ENCODE peak calls at places on chromosome 20, in eight cellular contexts. P, M, H, K, B, Y, S and T are unnamed samples.

GRCh38 chr20:61494763-61495595 is 242.9 kb downstream of the CDH4 start:
- DNase-seq in P (no peak), S (no peak), Y (no peak), K (no peak), H (no peak), B (no peak), M (no peak), T (no peak)

GRCh38 chr20:46021361-46022359 is 7.4 kb upstream of the SLC12A5 start:
- DNase-seq in B (no peak), H (peak), M (peak), P (peak), S (peak), K (no peak), Y (peak), T (no peak)

GRCh38 chr20:50172347-50173013 is 18.1 kb upstream of the CEBPB start:
- DNase-seq in H (peak), P (peak), B (peak), M (peak), Y (peak), K (no peak), S (peak), T (no peak)

GRCh38 chr20:57851025-57851682 is 141.3 kb upstream of the PMEPA1 start:
- DNase-seq in S (no peak), M (no peak), K (no peak), B (no peak), P (no peak), H (no peak), Y (no peak), T (no peak)

GRCh38 chr20:4592316-4593148 is 129.2 kb upstream of the PRND start:
- DNase-seq in H (peak), Y (no peak), M (peak), P (peak), K (peak), S (peak), B (no peak), T (no peak)

GRCh38 chr20:6595704-6596103 is 171.8 kb upstream of the BMP2 start:
- DNase-seq in H (no peak), Y (no peak), M (no peak), K (no peak), S (peak), P (no peak), B (no peak), T (no peak)

GRCh38 chr20:32792316-32792715 is 27.4 kb upstream of the MAPRE1 start:
- DNase-seq in S (peak), K (no peak), H (no peak), M (no peak), B (no peak), Y (no peak), P (no peak), T (no peak)

GRCh38 chr20:53517146-53517545 is 76.5 kb downstream of the ZNF217 start:
- DNase-seq in B (no peak), H (no peak), S (no peak), P (no peak), Y (no peak), K (no peak), M (no peak), T (no peak)

GRCh38 chr20:49245921-49246740 is 26.9 kb downstream of the DDX27 start:
- DNase-seq in P (peak), K (peak), Y (peak), H (peak), S (peak), M (no peak), B (no peak), T (peak)

GRCh38 chr20:45861157-45862075 is 4.0 kb downstream of the ZSWIM3 start:
- DNase-seq in H (no peak), B (no peak), Y (no peak), K (no peak), S (no peak), M (peak), P (no peak), T (no peak)

GRCh38 chr20:53934421-53935352 is 135.7 kb downstream of the BCAS1 start:
- DNase-seq in K (no peak), M (no peak), Y (no peak), B (no peak), P (no peak), S (peak), H (no peak), T (no peak)

GRCh38 chr20:50376888-50377459 is 133.2 kb upstream of the PTPN1 start:
- DNase-seq in H (no peak), B (no peak), S (no peak), M (no peak), Y (peak), P (no peak), K (no peak), T (no peak)

GRCh38 chr20:61560361-61560853 is 308.3 kb downstream of the CDH4 start:
- DNase-seq in Y (no peak), S (peak), B (no peak), K (no peak), M (no peak), P (no peak), H (no peak), T (no peak)

GRCh38 chr20:33561981-33562601 is 72.2 kb downstream of the CBFA2T2 start:
- DNase-seq in Y (peak), P (peak), H (peak), K (no peak), S (peak), B (peak), M (peak), T (no peak)

GRCh38 chr20:44083220-44083933 is 103.6 kb downstream of the JPH2 start:
- DNase-seq in M (no peak), B (peak), Y (peak), K (no peak), S (no peak), H (no peak), P (no peak), T (no peak)

GRCh38 chr20:50055524-50056083 is 57.3 kb downstream of the UBE2V1 start:
- DNase-seq in S (peak), P (no peak), B (no peak), Y (no peak), H (no peak), M (no peak), K (no peak), T (no peak)

GRCh38 chr20:58218665-58219341 is 9.7 kb downstream of the ANKRD60 start:
- DNase-seq in P (no peak), Y (no peak), B (no peak), H (no peak), S (no peak), M (no peak), K (no peak), T (no peak)

GRCh38 chr20:59422911-59423520 is 122.6 kb downstream of the EDN3 start:
- DNase-seq in S (no peak), B (no peak), Y (no peak), M (no peak), K (no peak), P (no peak), H (no peak), T (no peak)

GRCh38 chr20:48620486-48621255 is 207.1 kb downstream of the PREX1 start:
- DNase-seq in B (peak), S (peak), P (peak), K (peak), Y (peak), M (peak), H (peak), T (peak)

GRCh38 chr20:10502098-10502526 is 67.0 kb downstream of the SLX4IP start:
- DNase-seq in H (no peak), S (no peak), M (no peak), P (no peak), Y (no peak), B (no peak), K (peak), T (no peak)

GRCh38 chr20:57941572-57942381 is 232.0 kb upstream of the PMEPA1 start:
- DNase-seq in S (no peak), H (no peak), B (no peak), K (no peak), P (no peak), M (no peak), Y (peak), T (no peak)

GRCh38 chr20:35108921-35109320 is 16.3 kb upstream of the TRPC4AP start:
- DNase-seq in B (no peak), Y (peak), P (no peak), H (no peak), K (no peak), S (no peak), M (no peak), T (no peak)

GRCh38 chr20:35106827-35107380 is 14.3 kb upstream of the TRPC4AP start:
- DNase-seq in B (no peak), H (no peak), P (no peak), S (no peak), K (no peak), M (no peak), Y (no peak), T (no peak)

GRCh38 chr20:35115606-35116005 is 23.0 kb upstream of the TRPC4AP start:
- DNase-seq in H (no peak), K (no peak), S (no peak), Y (no peak), P (no peak), B (no peak), M (no peak), T (no peak)

GRCh38 chr20:35116258-35116657 is 23.7 kb upstream of the TRPC4AP start:
- DNase-seq in M (no peak), H (no peak), S (no peak), P (no peak), K (no peak), Y (no peak), B (no peak), T (no peak)

DNA sequence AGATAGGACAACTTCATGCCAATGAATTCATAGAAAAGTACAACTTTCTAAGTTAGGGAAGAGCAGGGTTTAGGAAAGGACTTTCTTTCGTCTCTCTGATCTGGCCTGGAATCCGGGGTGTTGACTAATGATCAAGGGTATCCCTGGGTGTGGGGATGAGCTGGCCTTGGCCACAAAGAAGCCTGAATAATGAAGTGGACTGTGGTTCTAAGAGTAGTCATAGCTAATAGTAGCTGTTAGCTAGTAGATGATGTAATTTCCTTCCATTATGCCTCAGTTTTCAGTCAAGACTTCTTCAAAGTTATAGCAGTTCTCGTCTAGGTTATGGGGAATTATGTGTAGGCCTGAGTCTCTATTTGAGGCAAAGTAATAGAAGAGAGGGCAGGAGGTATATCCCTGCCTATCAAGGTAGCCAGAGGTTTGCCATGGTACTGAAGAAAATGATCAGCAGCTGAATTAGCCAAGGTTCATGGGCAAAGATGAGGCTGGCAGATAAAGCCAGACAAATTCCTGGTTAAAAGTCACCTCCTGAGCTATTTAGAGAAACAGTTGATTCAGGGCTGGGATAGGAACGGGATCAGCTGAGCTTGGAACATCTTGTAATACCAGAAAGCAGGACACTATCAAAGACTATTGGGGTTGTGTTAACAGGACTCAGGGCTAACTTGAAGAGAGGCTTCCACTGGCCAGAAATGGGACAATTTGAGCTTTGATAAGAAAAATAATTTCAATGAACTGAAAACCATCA is 18.7 kb upstream of the TRPC4AP start:
- DNase-seq in H (no peak), M (no peak), S (peak), Y (no peak), P (no peak), B (no peak), K (no peak), T (no peak)
- H3K27ac ChIP-seq in H (no peak), M (no peak), S (no peak), Y (peak), P (peak), B (no peak), K (no peak), T (no peak)

DNA sequence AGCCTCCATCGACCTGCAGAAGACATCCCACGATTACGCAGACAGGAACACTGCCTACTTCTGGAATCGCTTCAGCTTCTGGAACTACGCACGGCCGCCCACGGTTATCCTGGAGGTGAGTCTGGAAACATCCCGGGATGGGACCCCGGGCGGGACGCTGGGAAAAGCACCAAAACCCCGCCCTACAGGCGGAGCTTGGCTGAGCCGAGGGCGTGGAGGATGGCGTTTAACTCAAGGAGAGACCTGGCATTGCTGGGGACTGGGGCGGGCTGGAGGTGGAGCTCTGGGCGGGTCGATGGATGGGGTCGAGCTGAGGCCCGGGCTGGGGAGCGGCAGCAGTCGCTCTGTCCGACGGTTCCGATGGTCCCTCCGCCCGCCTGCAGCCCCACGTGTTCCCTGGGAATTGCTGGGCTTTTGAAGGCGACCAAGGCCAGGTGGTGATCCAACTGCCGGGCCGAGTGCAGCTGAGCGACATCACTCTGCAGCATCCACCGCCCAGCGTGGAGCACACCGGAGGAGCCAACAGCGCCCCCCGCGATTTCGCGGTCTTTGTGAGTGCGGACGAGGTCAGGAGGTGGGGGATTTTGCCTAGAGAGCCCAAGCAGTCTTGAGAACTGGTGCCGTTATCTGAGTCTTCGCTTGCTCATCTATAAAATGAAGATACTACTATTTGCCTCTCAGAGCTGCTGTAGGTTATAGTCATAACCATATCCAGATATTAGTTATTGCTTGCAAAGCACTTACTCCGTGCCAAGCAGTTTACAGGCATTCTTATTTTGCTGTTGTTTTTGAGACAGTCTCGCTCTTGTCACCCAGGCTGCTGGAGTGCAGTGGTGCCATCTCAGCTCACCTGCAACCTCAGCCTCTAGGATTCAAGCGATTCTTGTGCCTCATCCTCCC is 3.8 kb downstream of the SPAG4 start:
- DNase-seq in Y (peak), S (peak), M (peak), K (peak), H (peak), B (peak), P (peak), T (peak)
- H3K27ac ChIP-seq in Y (no peak), S (no peak), M (peak), K (peak), H (no peak), B (peak), P (peak), T (peak)

DNA sequence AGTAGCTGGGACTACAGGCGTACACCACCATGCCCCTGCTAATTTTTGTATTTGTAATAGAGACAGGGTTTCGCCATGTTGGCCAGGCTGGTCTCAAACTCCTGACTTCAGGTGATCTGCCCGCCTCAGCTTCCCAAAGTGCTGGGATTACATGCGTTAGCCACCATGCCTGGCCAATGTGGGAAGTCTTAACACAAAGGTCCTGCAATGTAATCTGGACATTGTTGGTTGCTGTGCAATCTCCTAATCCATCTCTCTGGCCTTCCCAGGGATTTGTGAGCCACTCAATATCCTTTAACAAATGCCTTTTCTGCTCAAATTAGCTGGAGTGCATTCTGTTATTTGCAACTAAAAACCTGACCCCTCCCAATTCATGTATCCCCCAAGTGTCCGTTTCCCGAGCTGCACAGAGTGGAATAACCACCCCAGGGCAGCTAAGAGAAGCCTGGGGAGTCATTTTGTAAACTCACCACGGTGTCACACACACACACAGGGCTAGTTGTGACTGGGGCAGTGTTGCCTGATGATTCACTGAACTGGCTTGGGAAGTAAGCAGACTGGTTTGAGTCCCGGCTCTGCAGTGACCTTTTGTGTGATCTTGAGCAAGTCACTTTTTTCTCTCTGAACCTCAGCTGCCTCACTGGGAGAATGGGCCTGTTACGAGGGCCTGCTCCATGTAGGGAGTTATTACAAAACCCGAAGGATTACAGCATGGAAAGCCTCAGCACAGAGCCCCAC is 152.3 kb downstream of the ZMYND8 start:
- DNase-seq in S (peak), Y (peak), K (no peak), H (no peak), M (peak), P (no peak), B (no peak), T (no peak)
- H3K27ac ChIP-seq in S (no peak), Y (peak), K (no peak), H (no peak), M (no peak), P (peak), B (no peak), T (no peak)

GRCh38 chr20:13238001-13238653 is 17.1 kb downstream of the ISM1 start:
- DNase-seq in S (no peak), Y (no peak), H (no peak), K (no peak), M (no peak), P (no peak), B (no peak), T (no peak)

GRCh38 chr20:13234961-13235360 is 13.9 kb downstream of the ISM1 start:
- DNase-seq in K (no peak), B (no peak), H (no peak), P (no peak), M (no peak), Y (no peak), S (no peak), T (no peak)

GRCh38 chr20:13232999-13233398 is 11.9 kb downstream of the ISM1 start:
- DNase-seq in H (no peak), S (no peak), B (no peak), P (no peak), Y (no peak), K (no peak), M (no peak), T (no peak)

GRCh38 chr20:13231031-13231752 is 10.1 kb downstream of the ISM1 start:
- DNase-seq in Y (no peak), B (no peak), S (no peak), H (no peak), K (peak), P (no peak), M (no peak), T (no peak)

GRCh38 chr20:13236990-13237720 is 16.1 kb downstream of the ISM1 start:
- DNase-seq in Y (no peak), B (no peak), P (no peak), K (no peak), H (no peak), S (no peak), M (no peak), T (no peak)
- H3K27ac ChIP-seq in Y (no peak), B (no peak), P (no peak), K (no peak), H (no peak), S (no peak), M (no peak), T (no peak)

DNA sequence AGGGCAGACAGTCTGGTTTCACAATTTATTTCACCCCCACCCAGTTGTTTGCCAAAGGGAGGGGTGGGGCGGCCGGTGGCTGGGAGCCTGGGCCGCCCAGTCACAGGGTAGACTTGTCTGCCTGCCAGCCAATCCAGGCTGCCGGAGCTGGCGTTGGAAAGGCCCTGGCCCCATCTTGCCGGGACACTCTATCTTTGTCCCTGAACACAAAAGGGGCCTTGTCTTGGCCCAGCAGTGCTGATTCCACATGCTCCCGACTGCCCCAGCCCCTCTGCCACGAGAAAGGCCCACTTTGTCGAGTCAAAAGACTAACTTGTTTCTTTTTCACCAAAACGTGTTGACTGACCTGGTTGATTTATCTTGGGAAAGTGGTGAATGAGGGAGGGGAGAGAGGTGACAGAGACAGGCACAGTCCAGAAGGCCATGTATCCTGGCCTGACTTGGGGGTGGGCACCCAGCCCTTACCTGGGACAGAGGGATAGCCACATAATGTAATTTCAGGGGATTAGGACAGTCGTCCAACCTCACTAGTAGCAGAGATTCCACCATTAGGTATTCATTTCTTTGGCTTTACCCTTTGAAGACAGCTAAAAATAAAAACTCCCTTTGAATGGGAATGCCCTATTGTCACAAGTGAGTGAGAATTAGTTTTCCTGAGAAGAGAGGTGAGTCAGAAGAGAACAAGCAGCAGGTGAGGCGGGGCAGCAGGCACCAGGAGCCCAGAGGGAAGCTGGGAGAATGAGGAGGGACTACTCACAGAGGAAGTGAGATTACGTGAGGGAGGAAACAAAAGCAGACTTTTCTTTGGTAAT is 67.0 kb upstream of the SIRPA start:
- DNase-seq in B (no peak), S (peak), P (peak), H (peak), M (peak), Y (peak), K (no peak), T (peak)
- H3K27ac ChIP-seq in B (no peak), S (no peak), P (peak), H (peak), M (peak), Y (peak), K (no peak), T (peak)

GRCh38 chr20:38143238-38143645 is 21.8 kb downstream of the TGM2 start:
- DNase-seq in B (no peak), M (no peak), P (peak), K (no peak), Y (peak), S (no peak), H (no peak), T (peak)

GRCh38 chr20:38143646-38144554 is 21.2 kb downstream of the TGM2 start:
- DNase-seq in K (no peak), Y (peak), P (peak), S (peak), M (peak), B (no peak), H (no peak), T (no peak)

GRCh38 chr20:38146156-38146555 is 18.9 kb downstream of the TGM2 start:
- DNase-seq in P (no peak), M (no peak), B (no peak), S (no peak), Y (no peak), K (no peak), H (no peak), T (no peak)

GRCh38 chr20:38145094-38146075 is 19.7 kb downstream of the TGM2 start:
- DNase-seq in S (no peak), M (no peak), P (no peak), Y (peak), H (no peak), K (no peak), B (no peak), T (no peak)

GRCh38 chr20:38144608-38145093 is 20.4 kb downstream of the TGM2 start:
- DNase-seq in B (no peak), Y (no peak), M (no peak), P (no peak), H (no peak), S (no peak), K (no peak), T (no peak)
- H3K27ac ChIP-seq in B (no peak), Y (peak), M (peak), P (peak), H (no peak), S (peak), K (no peak), T (no peak)